ENCODE peak calls at places on chromosome 11, in six cellular contexts. W, J, L, P, R and T are unnamed samples. For H3K27me3, the result is how much of the 10 kb centered on the place peaks cover.

GRCh38 chr11:70467196-70468085 is 69.1 kb downstream of the CTTN start:
- DNase-seq in W (peak), J (peak), L (peak), P (peak), R (no peak), T (peak)

GRCh38 chr11:6443269-6444003 is 2.6 kb upstream of the HPX start:
- DNase-seq in W (peak), L (peak), P (peak), R (peak), J (peak), T (peak)

GRCh38 chr11:12863605-12864121 is 145.5 kb upstream of the RASSF10 start:
- DNase-seq in P (no peak), W (no peak), R (no peak), L (no peak), J (no peak), T (no peak)

GRCh38 chr11:64372802-64373597 is 14.0 kb downstream of the RPS6KA4 start:
- DNase-seq in W (no peak), R (no peak), J (no peak), P (no peak), L (no peak), T (no peak)

GRCh38 chr11:47111318-47111804 is 65.3 kb downstream of the ARFGAP2 start:
- DNase-seq in W (no peak), R (no peak), J (no peak), P (no peak), L (no peak), T (no peak)

GRCh38 chr11:46826310-46827044 is 19.6 kb downstream of the CKAP5 start:
- DNase-seq in J (peak), P (peak), R (peak), W (peak), L (peak), T (peak)

GRCh38 chr11:32511926-32512325 is 71.7 kb upstream of the EIF3M start:
- DNase-seq in J (no peak), L (no peak), P (no peak), R (no peak), W (no peak), T (no peak)

GRCh38 chr11:7612056-7612660 is 61.1 kb downstream of the CYB5R2 start:
- DNase-seq in P (no peak), L (no peak), J (no peak), W (no peak), R (no peak), T (no peak)

GRCh38 chr11:116976941-116977570 is 121.2 kb downstream of the SIK3 start:
- DNase-seq in P (no peak), W (no peak), J (no peak), R (no peak), L (no peak), T (no peak)

GRCh38 chr11:124602193-124602592 is 9.0 kb upstream of the PANX3 start:
- DNase-seq in J (no peak), R (no peak), L (peak), P (no peak), W (no peak), T (no peak)

GRCh38 chr11:112725636-112726035 is 235.6 kb upstream of the NCAM1 start:
- DNase-seq in J (no peak), R (no peak), L (no peak), P (no peak), W (no peak), T (no peak)

GRCh38 chr11:112292785-112293407 is 32.2 kb upstream of the PLET1 start:
- DNase-seq in W (no peak), L (peak), R (no peak), J (no peak), P (peak), T (no peak)

GRCh38 chr11:83655996-83656395 is 369.8 kb upstream of the CCDC90B start:
- DNase-seq in P (no peak), L (no peak), J (no peak), R (no peak), W (no peak), T (no peak)

GRCh38 chr11:6735306-6735705 is 36.5 kb downstream of the OR2AG2 start:
- DNase-seq in L (no peak), P (no peak), W (no peak), R (no peak), J (no peak), T (no peak)

GRCh38 chr11:131656839-131657211 is 286.4 kb downstream of the NTM start:
- DNase-seq in R (no peak), P (no peak), L (no peak), J (no peak), W (no peak), T (no peak)

GRCh38 chr11:61091373-61092279 is 10.7 kb upstream of the CD5 start:
- DNase-seq in J (no peak), R (peak), P (no peak), L (peak), W (no peak), T (no peak)

GRCh38 chr11:96284917-96285316 is 58.1 kb downstream of the MAML2 start:
- DNase-seq in R (no peak), P (no peak), W (no peak), J (no peak), L (no peak), T (no peak)

GRCh38 chr11:69012092-69013008 is 696 bp downstream of the MRGPRF start:
- DNase-seq in J (peak), W (no peak), L (no peak), R (peak), P (no peak), T (no peak)

GRCh38 chr11:76654980-76655379 is 15.6 kb downstream of the LRRC32 start:
- DNase-seq in L (no peak), P (no peak), R (no peak), W (no peak), J (no peak), T (no peak)

GRCh38 chr11:30735946-30736345 is 149.8 kb upstream of the MPPED2 start:
- DNase-seq in R (no peak), W (no peak), J (no peak), L (no peak), P (no peak), T (no peak)

GRCh38 chr11:134119094-134119493 is 50.2 kb downstream of the JAM3 start:
- DNase-seq in P (no peak), R (no peak), L (peak), W (no peak), J (no peak), T (no peak)

GRCh38 chr11:75398906-75399305 is 412 bp upstream of the RPS3 start:
- DNase-seq in P (no peak), J (no peak), L (no peak), W (no peak), R (no peak), T (no peak)

GRCh38 chr11:26072612-26073011 is 259.3 kb upstream of the ANO3 start:
- DNase-seq in R (no peak), J (no peak), L (no peak), W (no peak), P (no peak), T (no peak)

GRCh38 chr11:16874275-16874975 is 136.0 kb downstream of the C11orf58 start:
- DNase-seq in P (no peak), R (no peak), J (no peak), W (no peak), L (no peak), T (no peak)

GRCh38 chr11:69499216-69499945 is 17.9 kb downstream of the LINC01488 start:
- DNase-seq in P (peak), W (no peak), L (no peak), R (no peak), J (peak), T (no peak)

GRCh38 chr11:134363161-134363560 is 31.4 kb downstream of the GLB1L2 start:
- DNase-seq in J (peak), W (no peak), L (no peak), P (peak), R (no peak), T (no peak)

GRCh38 chr11:69718147-69718546 is 14.3 kb upstream of the FGF19 start:
- DNase-seq in P (no peak), R (no peak), W (no peak), J (no peak), L (peak), T (peak)

GRCh38 chr11:44159848-44160721 is 64.6 kb downstream of the EXT2 start:
- DNase-seq in W (no peak), R (no peak), J (no peak), L (no peak), P (no peak), T (no peak)

GRCh38 chr11:64355078-64355940 is 3.7 kb upstream of the RPS6KA4 start:
- DNase-seq in R (peak), P (peak), J (peak), L (peak), W (peak), T (peak)

GRCh38 chr11:91731051-91731450 is 493.6 kb upstream of the FAT3 start:
- DNase-seq in L (no peak), P (no peak), R (no peak), J (no peak), W (no peak), T (no peak)

GRCh38 chr11:6438979-6439571 is 1.7 kb downstream of the HPX start:
- DNase-seq in P (peak), R (no peak), W (peak), J (no peak), L (peak), T (no peak)

DNA sequence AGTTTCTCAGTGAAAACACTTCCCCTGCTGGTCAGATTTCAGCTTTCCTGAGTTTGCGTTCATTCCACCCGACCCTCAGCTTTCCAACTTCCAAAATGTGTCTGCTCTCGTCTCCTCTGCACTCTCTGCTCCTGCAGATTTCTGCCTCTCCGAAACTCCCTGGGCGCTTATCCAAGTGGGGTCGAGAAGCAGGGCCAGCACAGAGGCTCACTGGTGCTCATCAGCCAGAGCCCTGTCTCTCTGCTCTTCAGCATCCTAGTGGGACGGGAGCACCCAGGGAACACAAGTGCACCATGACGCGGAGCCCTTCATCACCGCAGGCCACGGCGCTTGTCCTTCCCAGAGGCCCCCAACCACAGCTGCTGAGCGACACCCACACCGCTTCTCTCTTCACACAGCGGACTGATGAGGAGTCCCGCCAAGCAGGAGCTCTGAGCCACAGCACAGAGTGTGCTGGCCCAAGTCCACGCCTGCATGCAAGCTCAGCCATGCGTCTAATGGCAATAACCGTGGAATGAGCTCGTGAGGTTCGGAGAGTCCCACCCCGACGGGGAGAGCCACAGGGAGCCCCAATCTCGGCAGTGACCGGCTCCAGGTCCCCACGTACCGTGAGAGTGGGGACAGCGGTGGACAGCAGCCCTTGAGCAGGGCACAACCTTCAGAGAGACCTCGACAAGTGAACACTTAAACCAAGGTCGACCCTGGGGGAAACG is 27.9 kb upstream of the MOB2 start:
- DNase-seq in L (no peak), R (peak), W (no peak), P (no peak), J (peak), T (no peak)
- TF ChIP-seq CTCF in L (no peak), R (no peak), W (no peak), P (no peak), J (no peak), T (no peak)

DNA sequence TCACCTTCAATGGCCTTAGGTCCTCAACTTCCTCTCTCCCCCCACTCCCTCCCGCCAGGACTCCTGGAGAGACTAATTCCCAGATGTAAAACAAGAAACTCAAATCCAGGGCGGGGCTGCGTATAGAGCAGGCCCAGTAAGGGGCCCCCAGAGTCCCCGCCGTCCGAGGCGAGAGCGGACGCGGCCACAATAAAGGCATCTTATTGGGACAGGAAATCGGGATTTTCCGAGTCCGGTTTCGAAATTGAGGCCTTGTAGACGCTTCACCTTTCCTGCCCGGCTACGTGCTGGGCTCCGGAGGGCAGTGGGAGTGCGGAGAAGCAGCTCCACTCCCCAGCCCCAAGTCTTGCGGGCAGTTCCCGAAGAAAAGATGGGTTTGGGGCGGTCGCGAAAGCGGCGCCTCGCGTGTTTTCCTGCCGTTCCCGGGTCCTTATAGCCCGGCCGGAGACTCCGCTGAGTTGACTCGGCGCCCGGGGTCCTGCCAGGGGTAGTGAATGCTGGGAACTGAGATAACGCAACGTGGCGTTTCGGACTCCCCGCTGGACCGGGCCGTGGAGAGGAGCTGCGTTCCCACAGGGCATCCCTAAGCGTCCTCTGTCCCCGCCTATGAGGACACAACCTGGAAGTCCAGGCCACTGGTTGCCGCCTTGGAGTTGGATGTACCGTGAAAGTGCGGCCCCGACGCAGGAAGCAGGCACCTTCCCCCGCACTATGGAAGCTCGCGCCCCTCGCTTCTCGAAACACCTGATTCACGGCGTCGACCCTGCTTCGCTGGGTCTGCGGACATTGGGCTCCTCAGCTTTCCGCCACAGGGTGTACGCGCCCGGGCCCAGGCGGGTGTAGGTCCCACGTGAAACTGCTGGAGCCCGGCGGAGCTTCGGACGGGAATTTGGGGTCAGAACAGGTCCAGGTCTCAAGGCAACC is 4.8 kb upstream of the CHRM1 start:
- DNase-seq in P (no peak), W (no peak), J (no peak), R (no peak), L (no peak), T (no peak)
- H3K27me3 ChIP-seq in P (under half), W (half or more), J (half or more), R (under half), L (under half), T (half or more)

GRCh38 chr11:11406652-11407051 is 53.6 kb upstream of the CSNK2A3 start:
- DNase-seq in L (no peak), J (no peak), R (no peak), P (no peak), W (no peak), T (no peak)
- H3K27ac ChIP-seq in L (no peak), J (peak), R (peak), P (no peak), W (peak), T (peak)

DNA sequence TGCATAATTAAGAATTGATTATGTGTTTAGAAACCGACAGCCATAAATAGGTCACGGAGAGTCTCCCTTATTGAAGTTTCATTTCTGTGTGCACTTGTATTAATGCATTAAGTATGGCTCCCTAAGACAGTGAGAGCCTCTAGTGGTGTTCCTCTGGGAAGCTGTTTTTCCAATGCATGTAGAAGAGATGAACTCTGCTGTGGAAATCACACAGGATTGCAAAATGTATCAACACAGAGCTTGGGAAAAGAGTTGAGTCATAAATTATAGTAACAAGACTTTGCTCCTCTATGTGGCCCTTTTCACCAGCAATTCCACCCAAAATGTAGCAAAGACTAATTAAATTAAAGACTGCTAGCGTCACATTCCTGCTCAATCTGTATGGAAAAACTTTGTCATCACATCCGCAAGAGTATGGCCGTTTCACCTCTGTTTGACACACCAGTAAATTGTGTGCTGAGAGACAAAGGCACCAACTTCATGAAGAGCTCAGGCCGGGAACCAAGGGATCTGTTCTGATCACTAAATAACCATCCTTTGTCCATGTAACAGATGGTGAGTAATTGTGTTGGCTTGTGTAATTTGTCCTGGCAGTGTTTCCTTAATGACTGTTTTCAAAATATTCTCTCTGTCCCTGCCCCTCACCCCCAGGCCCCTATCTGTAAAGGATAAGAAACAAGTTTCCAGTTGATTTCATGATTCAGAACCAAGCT is 209.2 kb upstream of the SORL1-AS1 start:
- DNase-seq in L (peak), J (no peak), P (no peak), R (no peak), W (no peak), T (no peak)
- TF ChIP-seq CTCF in L (peak), J (no peak), P (no peak), R (no peak), W (no peak), T (no peak)

DNA sequence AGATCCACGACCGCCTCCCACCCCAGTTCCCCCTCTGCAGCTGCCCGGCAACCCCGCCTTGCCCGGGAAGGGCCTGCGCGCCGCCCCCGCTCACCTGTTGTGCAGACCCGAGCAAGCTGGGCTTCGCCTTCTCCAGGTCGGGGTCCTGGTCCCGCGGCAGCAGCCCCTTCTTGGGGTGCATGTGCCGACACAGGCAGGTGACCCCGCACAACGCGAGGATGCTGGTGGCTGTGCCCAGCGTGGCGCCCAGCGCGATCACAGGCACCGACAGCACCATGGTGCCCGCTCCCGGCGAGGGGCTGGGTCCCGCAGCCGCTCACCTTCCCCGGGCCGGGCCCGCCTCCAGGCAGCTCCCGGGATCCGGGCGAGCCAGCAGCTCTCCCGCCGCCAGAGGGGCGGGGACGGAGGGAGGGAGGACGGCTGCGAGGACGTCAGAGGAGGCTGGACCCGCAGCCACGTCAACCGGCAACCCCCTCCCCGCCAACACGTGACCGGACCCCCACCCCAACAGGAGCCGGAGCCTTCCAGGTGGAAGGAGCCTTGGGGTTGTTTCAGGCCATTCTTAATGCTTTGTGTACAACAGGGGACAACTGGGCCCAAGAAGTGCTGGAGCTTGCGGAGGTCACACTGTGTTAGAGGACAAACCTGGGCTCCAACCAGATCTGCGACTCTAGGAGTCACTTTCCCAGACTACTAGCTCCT is at the start of gene SYT13:
- DNase-seq in R (no peak), W (peak), J (no peak), L (no peak), P (peak), T (peak)
- H3K27me3 ChIP-seq in R (under half), W (under half), J (half or more), L (under half), P (under half), T (half or more)

GRCh38 chr11:35802221-35802620 is 139.6 kb downstream of the TRIM44 start:
- DNase-seq in P (no peak), J (no peak), W (no peak), L (no peak), R (no peak), T (no peak)
- H3K27ac ChIP-seq in P (no peak), J (no peak), W (no peak), L (no peak), R (no peak), T (no peak)